ENCODE peak calls at places on chromosomes 4 and X, in eight cellular contexts. U is M059J; J is NCI-H2029 treated with DMSO at 0.1 percent for 48 hours; B is HS-5; H is CD8-positive, alpha-beta T cell; R is naive thymus-derived CD8-positive, alpha-beta T cell; W is T-helper 1 cell; I is NCI-H1105 treated with DMSO at 0.1 percent for 48 hours. Q is an unnamed sample.

GRCh38 chr4:26001816-26002215 is 87.8 kb downstream of the SMIM20 start:
- DNase-seq in W (no peak), I (no peak), R (no peak), H (no peak), J (no peak), U (no peak), B (no peak), Q (no peak)

GRCh38 chr4:11505225-11505971 is 76.7 kb upstream of the HS3ST1 start:
- DNase-seq in W (no peak), I (no peak), R (no peak), J (no peak), U (peak), B (no peak), H (no peak), Q (peak)

GRCh38 chr4:26717332-26717731 is 133.4 kb downstream of the TBC1D19 start:
- DNase-seq in R (no peak), H (no peak), I (no peak), J (no peak), B (peak), W (no peak), U (peak), Q (peak)

GRCh38 chr4:3248811-3249661 is at the start of gene MSANTD1:
- DNase-seq in B (no peak), U (peak), W (no peak), R (no peak), H (no peak), J (no peak), I (no peak), Q (peak)

GRCh38 chr4:109701566-109702399 is 1.5 kb downstream of the CASP6 start:
- DNase-seq in B (no peak), R (no peak), J (no peak), W (no peak), H (no peak), U (no peak), I (peak), Q (peak)

GRCh38 chrX:40727599-40728252 is 7.6 kb downstream of the MED14 start:
- DNase-seq in R (no peak), B (no peak), J (no peak), I (no peak), H (no peak), W (no peak), U (no peak), Q (peak)

GRCh38 chr4:83308672-83309071 is 24.1 kb upstream of the COQ2 start:
- DNase-seq in W (no peak), J (no peak), B (no peak), I (no peak), U (no peak), H (no peak), R (no peak), Q (no peak)

GRCh38 chr4:76677571-76678326 is 220.2 kb downstream of the SOWAHB start:
- DNase-seq in R (no peak), W (no peak), J (no peak), B (no peak), H (no peak), U (no peak), I (peak), Q (no peak)

GRCh38 chr4:175787948-175788347 is 24.1 kb downstream of the GPM6A start:
- DNase-seq in I (no peak), B (no peak), R (no peak), H (no peak), W (no peak), J (no peak), U (no peak), Q (no peak)

GRCh38 chrX:121975666-121976065 is 928.3 kb downstream of the GLUD2 start:
- DNase-seq in W (no peak), B (no peak), J (no peak), H (no peak), R (no peak), U (peak), I (no peak), Q (no peak)

GRCh38 chr4:124754671-124755070 is 42.1 kb upstream of the ANKRD50 start:
- DNase-seq in J (no peak), H (no peak), W (no peak), B (no peak), U (no peak), R (no peak), I (no peak), Q (no peak)

GRCh38 chrX:153635788-153636668 is 11.0 kb upstream of the DUSP9 start:
- DNase-seq in R (no peak), H (no peak), U (peak), J (no peak), B (no peak), W (no peak), I (peak), Q (peak)

GRCh38 chrX:71166461-71166860 is 21.8 kb downstream of the NLGN3 start:
- DNase-seq in W (no peak), U (no peak), J (no peak), B (no peak), H (no peak), I (no peak), R (no peak), Q (no peak)

GRCh38 chrX:74613350-74614192 is 853 bp downstream of the RLIM start:
- DNase-seq in J (peak), W (no peak), B (no peak), I (peak), R (no peak), H (peak), U (peak), Q (peak)

GRCh38 chr4:124018383-124019317 is 622.1 kb downstream of the SPRY1 start:
- DNase-seq in B (peak), R (no peak), H (no peak), I (no peak), U (peak), W (no peak), J (no peak), Q (peak)

GRCh38 chrX:15973299-15973698 is 118.7 kb upstream of the AP1S2 start:
- DNase-seq in W (no peak), R (peak), I (no peak), B (no peak), J (no peak), H (no peak), U (peak), Q (peak)

GRCh38 chrX:136850441-136851175 is 29.9 kb downstream of the RBMX start:
- DNase-seq in R (no peak), I (no peak), U (no peak), H (no peak), B (no peak), J (no peak), W (no peak), Q (peak)

GRCh38 chr4:146520894-146521542 is 722 bp downstream of the SLC10A7 start:
- DNase-seq in U (peak), H (peak), R (peak), I (peak), B (peak), J (peak), W (no peak), Q (peak)

GRCh38 chr4:71151054-71151453 is 157.6 kb downstream of the DCK start:
- DNase-seq in H (no peak), I (no peak), U (no peak), B (no peak), R (no peak), W (no peak), J (no peak), Q (no peak)